ENCODE peak calls at places on chromosomes 5 and 9, in ten cellular contexts. I is NCI-H82; A is T-helper 9 cell; W is OCI-M1; J is T-helper 2 cell; N is endothelial cell; Z is iPS-NIHi11; S is activated T-helper 9 cell treated with anti-CD3 and anti-CD28 coated beads, Interleukin-2, amount 50 U/mL, for 16 hours; T is stimulated activated CD8-positive, alpha-beta memory T cell treated with anti-CD3 and anti-CD28 coated beads, Interleukin-4, amount 100 ng/mL, for 24 hours; V is hippocampal formation. E is an unnamed sample.
A peak's percentile ranks its signal among the peaks of the same experiment; 100 is the strongest.

GRCh38 chr5:166551384-166551783 is 1740.1 kb upstream of the WWC1 start:
- DNase-seq in A (no peak), V (peak; percentile 80), Z (no peak), T (no peak), S (no peak), N (no peak), I (no peak), J (no peak), W (no peak), E (no peak)

GRCh38 chr5:56269216-56269927 is 36.2 kb upstream of the ANKRD55 start:
- DNase-seq in N (peak; percentile 35), T (no peak), Z (peak; percentile 36), V (peak; percentile 34), A (no peak), W (peak; percentile 75), S (no peak), I (peak; percentile 57), J (no peak), E (no peak)

GRCh38 chr5:44294492-44294891 is 94.7 kb downstream of the FGF10 start:
- DNase-seq in V (no peak), W (peak; percentile 26), J (no peak), I (no peak), Z (no peak), T (no peak), S (no peak), A (no peak), N (no peak), E (no peak)

GRCh38 chr5:178460598-178461425 is 129.4 kb downstream of the COL23A1 start:
- DNase-seq in I (peak; percentile 77), T (peak; percentile 33), J (no peak), N (peak; percentile 91), Z (peak; percentile 95), W (peak; percentile 90), V (peak; percentile 36), S (peak; percentile 2), A (peak; percentile 11), E (peak; percentile 51)

GRCh38 chr5:168307022-168307421 is 15.6 kb downstream of the WWC1 start:
- DNase-seq in T (no peak), J (no peak), A (no peak), S (no peak), Z (no peak), N (no peak), W (no peak), I (no peak), V (no peak), E (no peak)

GRCh38 chr9:98973546-98973921 is 29.8 kb downstream of the COL15A1 start:
- DNase-seq in T (no peak), S (no peak), J (no peak), W (no peak), Z (no peak), A (no peak), I (no peak), N (no peak), V (no peak), E (no peak)

GRCh38 chr5:126694403-126694802 is 82.5 kb upstream of the LMNB1 start:
- DNase-seq in N (no peak), V (no peak), S (no peak), A (no peak), T (no peak), I (no peak), J (no peak), W (no peak), Z (no peak), E (no peak)

GRCh38 chr9:34869390-34869789 is 88.7 kb upstream of the PHF24 start:
- DNase-seq in V (no peak), J (no peak), S (no peak), N (no peak), I (peak; percentile 3), A (no peak), Z (no peak), T (no peak), W (peak; percentile 34), E (no peak)

GRCh38 chr5:162209005-162209605 is 141.5 kb downstream of the GABRG2 start:
- DNase-seq in N (peak; percentile 69), Z (peak; percentile 64), S (no peak), V (peak; percentile 36), W (peak; percentile 77), T (no peak), J (no peak), A (no peak), I (peak; percentile 73), E (no peak)

GRCh38 chr5:33075731-33076130 is 364.6 kb downstream of the NPR3 start:
- DNase-seq in T (no peak), V (no peak), S (no peak), N (no peak), J (no peak), Z (no peak), A (no peak), I (no peak), W (no peak), E (no peak)

GRCh38 chr5:142439208-142439607 is 114.4 kb upstream of the SPRY4 start:
- DNase-seq in W (no peak), S (no peak), Z (no peak), T (no peak), A (no peak), V (no peak), I (no peak), J (no peak), N (no peak), E (no peak)

GRCh38 chr5:77843570-77844407 is 67.7 kb upstream of the TBCA start:
- DNase-seq in N (no peak), S (no peak), I (peak; percentile 65), V (peak; percentile 19), T (no peak), J (no peak), A (no peak), W (no peak), Z (peak; percentile 57), E (no peak)

GRCh38 chr5:135964670-135965320 is 10.0 kb upstream of the LECT2 start:
- DNase-seq in A (no peak), N (no peak), W (no peak), J (no peak), I (no peak), V (no peak), Z (no peak), S (no peak), T (no peak), E (no peak)

GRCh38 chr5:161530700-161531099 is 15.8 kb downstream of the GABRB2 start:
- DNase-seq in Z (no peak), I (peak; percentile 2), N (no peak), T (no peak), V (no peak), S (no peak), J (no peak), W (peak; percentile 47), A (no peak), E (no peak)

GRCh38 chr9:17589771-17590170 is 10.9 kb downstream of the SH3GL2 start:
- DNase-seq in I (no peak), W (no peak), A (no peak), T (no peak), J (no peak), N (no peak), Z (no peak), V (no peak), S (no peak), E (no peak)